ENCODE peak calls at places on chromosomes 16 and 17, in four cellular contexts. T is thyroid gland, F is PC-3, L is A549. M is an unnamed sample.

GRCh38 chr16:64138621-64139020 is 983.2 kb downstream of the CDH11 start:
- DNase-seq in T (no peak), L (no peak), F (no peak), M (no peak)

GRCh38 chr17:80743181-80743771 is 198.6 kb downstream of the RPTOR start:
- DNase-seq in T (peak), L (no peak), F (no peak), M (no peak)

GRCh38 chr16:51538707-51539604 is 387.9 kb upstream of the SALL1 start:
- DNase-seq in T (peak), F (peak), L (peak), M (peak)

GRCh38 chr16:4690946-4691665 is 2.3 kb upstream of the NUDT16L1 start:
- DNase-seq in F (no peak), T (no peak), L (no peak), M (no peak)

GRCh38 chr17:20116683-20117309 is 107.6 kb downstream of the SPECC1 start:
- DNase-seq in F (peak), L (peak), T (peak), M (peak)

GRCh38 chr17:65039349-65039988 is 17.1 kb downstream of the GNA13 start:
- DNase-seq in L (no peak), F (peak), T (peak), M (peak)

GRCh38 chr17:39628655-39629493 is 2.1 kb downstream of the PPP1R1B start:
- DNase-seq in F (no peak), T (no peak), L (no peak), M (no peak)

GRCh38 chr16:72990571-72990970 is 57.4 kb downstream of the ZFHX3 start:
- DNase-seq in F (no peak), T (peak), L (no peak), M (no peak)

GRCh38 chr16:12572316-12572985 is 231.2 kb downstream of the CPPED1 start:
- DNase-seq in T (no peak), F (no peak), L (no peak), M (no peak)

GRCh38 chr17:45221081-45221996 is at the start of gene FMNL1:
- DNase-seq in L (no peak), F (peak), T (no peak), M (no peak)

GRCh38 chr17:4751925-4752324 is 12.2 kb upstream of the CXCL16 start:
- DNase-seq in L (no peak), F (no peak), T (no peak), M (no peak)

GRCh38 chr16:57818377-57819055 is 16.2 kb upstream of the KIFC3 start:
- DNase-seq in T (no peak), F (peak), L (no peak), M (no peak)

GRCh38 chr17:19361975-19362292 is 589 bp downstream of the B9D1 start:
- DNase-seq in L (no peak), F (no peak), T (no peak), M (no peak)

GRCh38 chr17:70810609-70811008 is 641.3 kb downstream of the KCNJ2 start:
- DNase-seq in F (peak), T (no peak), L (no peak), M (no peak)

GRCh38 chr16:53999841-54000240 is 286.7 kb downstream of the IRX3 start:
- DNase-seq in F (no peak), T (no peak), L (no peak), M (no peak)

GRCh38 chr16:50252874-50253510 is 13.4 kb upstream of the ADCY7 start:
- DNase-seq in F (no peak), T (no peak), L (no peak), M (no peak)

GRCh38 chr17:63679214-63679613 is 20.7 kb downstream of the LIMD2 start:
- DNase-seq in F (no peak), T (no peak), L (no peak), M (no peak)

GRCh38 chr16:86821933-86822332 is 243.6 kb downstream of the FOXL1 start:
- DNase-seq in T (no peak), F (peak), L (no peak), M (no peak)

GRCh38 chr16:86823125-86823524 is 244.8 kb downstream of the FOXL1 start:
- DNase-seq in L (no peak), F (peak), T (no peak), M (no peak)

GRCh38 chr16:86818701-86819522 is 240.6 kb downstream of the FOXL1 start:
- DNase-seq in F (no peak), L (no peak), T (peak), M (no peak)

GRCh38 chr16:86816930-86817625 is 238.7 kb downstream of the FOXL1 start:
- DNase-seq in F (no peak), L (no peak), T (no peak), M (no peak)

GRCh38 chr16:86819523-86819887 is 241.2 kb downstream of the FOXL1 start:
- DNase-seq in L (no peak), T (no peak), F (peak), M (no peak)
- TF ChIP-seq CTCF in L (no peak), T (no peak), F (peak), M (no peak)

GRCh38 chr17:43573579-43574321 is 27.6 kb upstream of the ETV4 start:
- DNase-seq in T (no peak), L (no peak), F (no peak), M (no peak)
- H3K27ac ChIP-seq in T (no peak), L (no peak), F (no peak), M (no peak)

GRCh38 chr16:84665843-84666242 is 17.5 kb downstream of the KLHL36 start:
- DNase-seq in F (no peak), T (no peak), L (no peak), M (no peak)
- TF ChIP-seq CTCF in F (no peak), T (no peak), L (no peak), M (no peak)

DNA sequence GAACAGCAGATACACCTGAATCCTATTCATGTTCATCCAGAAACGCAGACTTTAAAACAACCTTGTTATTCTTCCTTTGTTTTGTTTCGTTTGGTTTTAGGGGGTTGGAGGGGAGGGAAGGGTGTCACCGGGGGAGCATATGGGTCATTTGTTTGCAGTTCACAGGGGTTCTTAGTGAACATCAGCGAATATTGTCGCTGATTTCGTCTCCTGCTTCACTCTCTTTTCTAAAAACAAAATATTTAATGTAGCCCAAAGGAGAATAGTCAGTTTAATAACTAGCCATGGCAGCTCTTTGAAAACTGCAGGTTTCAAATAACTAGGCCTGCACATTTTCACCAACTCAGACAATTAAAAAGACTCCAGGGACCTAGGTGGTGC is 37.6 kb downstream of the HLF start:
- DNase-seq in F (no peak), L (no peak), T (no peak), M (no peak)
- H3K27ac ChIP-seq in F (no peak), L (no peak), T (no peak), M (no peak)

GRCh38 chr16:10616744-10617640 is 36.6 kb upstream of the EMP2 start:
- DNase-seq in L (no peak), T (peak), F (peak), M (peak)
- TF ChIP-seq CTCF in L (no peak), T (no peak), F (no peak), M (peak)

GRCh38 chr16:8900343-8900742 is 18.2 kb downstream of the LITAFD start:
- DNase-seq in F (no peak), L (no peak), T (no peak), M (no peak)

GRCh38 chr16:8904018-8904430 is 21.9 kb downstream of the LITAFD start:
- DNase-seq in L (no peak), T (no peak), F (no peak), M (no peak)

GRCh38 chr16:8905168-8905762 is 23.1 kb downstream of the LITAFD start:
- DNase-seq in F (peak), T (no peak), L (peak), M (no peak)

GRCh38 chr16:8901318-8901861 is 19.2 kb downstream of the LITAFD start:
- DNase-seq in F (no peak), L (no peak), T (no peak), M (no peak)

DNA sequence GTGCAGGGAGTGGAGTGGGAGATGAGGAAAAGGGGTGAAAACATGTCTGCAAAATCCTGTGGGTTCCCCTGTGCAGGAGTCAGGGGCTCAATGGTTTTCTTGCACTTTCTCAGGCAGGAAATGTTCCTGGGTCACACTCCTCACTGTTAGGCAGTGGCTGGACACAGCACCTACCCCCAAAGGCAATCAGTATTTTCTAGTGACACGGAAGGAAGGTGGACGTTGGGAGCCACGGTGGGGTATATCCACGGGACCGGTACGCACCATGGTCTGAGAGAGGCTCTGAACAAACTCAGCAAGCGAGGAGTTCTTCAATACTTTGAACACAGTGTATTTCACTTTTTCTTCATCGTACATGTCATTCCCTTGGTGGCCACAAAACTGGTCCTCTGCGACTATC is 20.9 kb downstream of the LITAFD start:
- DNase-seq in T (no peak), F (no peak), L (no peak), M (no peak)
- H3K27ac ChIP-seq in T (no peak), F (no peak), L (no peak), M (no peak)